ENCODE peak calls at places on chromosomes 3 and 15, in nine cellular contexts. Y is CD8-positive, alpha-beta T cell; A is body of pancreas; C is right atrium auricular region; W is H9; O is colonic mucosa; S is lower lobe of right lung; P is PC-9; N is sigmoid colon. Q is an unnamed sample. For H3K4me1, the result is how much of the 10 kb centered on the place peaks cover.

GRCh38 chr15:65646486-65646885 is 24.7 kb downstream of the SLC24A1 start:
- DNase-seq in S (no peak), N (no peak), A (no peak), C (no peak), W (no peak), Y (no peak), P (no peak), O (no peak), Q (no peak)

GRCh38 chr15:82137261-82137660 is 91.4 kb upstream of the MEX3B start:
- DNase-seq in C (no peak), A (no peak), S (no peak), W (no peak), N (no peak), Y (no peak), O (no peak), P (no peak), Q (no peak)

GRCh38 chr15:28994830-28995180 is 109.0 kb downstream of the APBA2 start:
- DNase-seq in P (no peak), W (no peak), C (no peak), Y (no peak), N (no peak), S (no peak), O (no peak), A (no peak), Q (no peak)

GRCh38 chr3:73625124-73625665 is 454 bp upstream of the PDZRN3 start:
- DNase-seq in O (peak), Y (no peak), C (no peak), W (peak), N (no peak), S (no peak), P (no peak), A (peak), Q (no peak)

GRCh38 chr3:11665331-11665730 is 21.6 kb upstream of the VGLL4 start:
- DNase-seq in N (no peak), Y (no peak), A (no peak), C (no peak), S (no peak), W (no peak), P (no peak), O (no peak), Q (no peak)

GRCh38 chr3:155643581-155644165 is 101.2 kb downstream of the PLCH1 start:
- DNase-seq in O (no peak), S (no peak), A (no peak), C (no peak), W (no peak), P (no peak), Y (no peak), N (no peak), Q (no peak)

GRCh38 chr3:16807441-16807840 is 77.3 kb upstream of the PLCL2 start:
- DNase-seq in N (no peak), W (no peak), O (no peak), A (no peak), Y (no peak), P (no peak), S (no peak), C (no peak), Q (no peak)

GRCh38 chr3:64187065-64187959 is 38.0 kb downstream of the PRICKLE2 start:
- DNase-seq in P (peak), A (peak), S (peak), W (no peak), N (peak), O (peak), Y (no peak), C (peak), Q (no peak)

GRCh38 chr3:100210777-100211145 is 50.0 kb upstream of the TBC1D23 start:
- DNase-seq in A (peak), S (no peak), N (no peak), O (no peak), P (no peak), C (no peak), W (peak), Y (no peak), Q (no peak)

GRCh38 chr3:123871946-123872345 is 12.2 kb downstream of the MYLK start:
- DNase-seq in A (no peak), Y (no peak), W (no peak), C (no peak), O (no peak), N (no peak), S (no peak), P (no peak), Q (no peak)

GRCh38 chr15:64163662-64164362 is 990 bp upstream of the PPIB start:
- DNase-seq in N (no peak), Y (no peak), O (peak), W (no peak), A (peak), S (peak), P (no peak), C (no peak), Q (no peak)

GRCh38 chr15:23565395-23566069 is at the start of gene MKRN3:
- DNase-seq in Y (peak), O (no peak), W (no peak), P (peak), N (no peak), A (no peak), C (no peak), S (no peak), Q (no peak)

GRCh38 chr3:195921334-195921771 is 13.0 kb upstream of the TNK2 start:
- DNase-seq in C (no peak), N (peak), A (no peak), W (peak), S (no peak), P (peak), O (no peak), Y (no peak), Q (no peak)

GRCh38 chr15:71060983-71061382 is 54.3 kb upstream of the THSD4 start:
- DNase-seq in W (no peak), O (no peak), P (no peak), N (no peak), C (no peak), A (no peak), S (no peak), Y (no peak), Q (no peak)

GRCh38 chr15:70036585-70037343 is 61.0 kb downstream of the TLE3 start:
- DNase-seq in P (peak), Y (no peak), S (peak), A (no peak), N (no peak), W (no peak), C (no peak), O (no peak), Q (peak)

GRCh38 chr3:127614928-127615592 is 13.9 kb upstream of the PODXL2 start:
- DNase-seq in Y (no peak), P (no peak), C (no peak), W (no peak), S (no peak), O (no peak), A (no peak), N (no peak), Q (no peak)

GRCh38 chr3:149955449-149955848 is 15.2 kb downstream of the PFN2 start:
- DNase-seq in W (no peak), A (no peak), O (no peak), S (no peak), P (no peak), Y (no peak), N (no peak), C (no peak), Q (no peak)

GRCh38 chr15:29890761-29891457 is 68.6 kb upstream of the TJP1 start:
- DNase-seq in O (no peak), N (no peak), C (no peak), P (no peak), S (no peak), W (no peak), Y (no peak), A (peak), Q (no peak)

GRCh38 chr3:72976182-72976825 is 20.3 kb upstream of the PPP4R2 start:
- DNase-seq in C (no peak), W (no peak), P (no peak), A (no peak), O (no peak), N (no peak), S (no peak), Y (no peak), Q (no peak)

GRCh38 chr3:56355570-56356185 is 112.6 kb downstream of the ERC2 start:
- DNase-seq in P (no peak), S (no peak), Y (no peak), A (no peak), C (no peak), O (no peak), N (no peak), W (no peak), Q (no peak)

GRCh38 chr15:51550841-51551240 is 71.7 kb downstream of the DMXL2 start:
- DNase-seq in C (no peak), O (no peak), S (no peak), Y (no peak), A (no peak), P (no peak), N (no peak), W (no peak), Q (no peak)

GRCh38 chr15:60408438-60409105 is 10.8 kb upstream of the ANXA2 start:
- DNase-seq in A (no peak), C (no peak), P (no peak), N (no peak), Y (no peak), W (no peak), O (no peak), S (no peak), Q (no peak)

GRCh38 chr3:150798122-150798618 is 35.2 kb upstream of the SIAH2 start:
- DNase-seq in Y (no peak), A (peak), N (no peak), P (no peak), C (no peak), W (peak), O (no peak), S (no peak), Q (no peak)

GRCh38 chr3:17077614-17078013 is 192.9 kb downstream of the PLCL2 start:
- DNase-seq in O (no peak), Y (no peak), S (no peak), N (peak), W (no peak), A (no peak), P (no peak), C (peak), Q (no peak)

GRCh38 chr3:141059816-141060215 is 8.7 kb downstream of the SPSB4 start:
- DNase-seq in O (no peak), N (no peak), C (no peak), W (peak), A (no peak), Y (no peak), S (no peak), P (no peak), Q (no peak)

GRCh38 chr3:123636431-123636841 is 51.6 kb upstream of the HACD2 start:
- DNase-seq in S (no peak), A (peak), P (peak), O (no peak), C (no peak), W (peak), Y (no peak), N (peak), Q (no peak)

GRCh38 chr15:75713338-75713895 is 769 bp upstream of the CSPG4 start:
- DNase-seq in Y (no peak), W (peak), S (no peak), N (peak), C (no peak), O (no peak), A (no peak), P (no peak), Q (no peak)

GRCh38 chr3:120172070-120172469 is 77.8 kb upstream of the GSK3B start:
- DNase-seq in S (no peak), W (no peak), P (no peak), O (peak), N (no peak), C (no peak), A (no peak), Y (no peak), Q (no peak)

GRCh38 chr3:117480981-117481380 is 771.4 kb downstream of the TUSC7 start:
- DNase-seq in N (no peak), P (no peak), Y (no peak), S (no peak), W (no peak), A (no peak), C (no peak), O (no peak), Q (no peak)

GRCh38 chr3:111027868-111028267 is 43.7 kb upstream of the NECTIN3 start:
- DNase-seq in Y (no peak), P (no peak), W (no peak), C (no peak), N (no peak), O (no peak), S (no peak), A (no peak), Q (no peak)

GRCh38 chr15:82849556-82850241 is 40.3 kb downstream of the WHAMM start:
- DNase-seq in S (peak), C (peak), W (peak), N (peak), O (peak), Y (peak), P (peak), A (peak), Q (peak)

GRCh38 chr3:195909294-195909644 is 918 bp upstream of the TNK2 start:
- DNase-seq in C (no peak), P (no peak), A (no peak), Y (no peak), O (no peak), W (no peak), N (no peak), S (no peak), Q (no peak)

GRCh38 chr3:18189651-18190050 is 235.5 kb downstream of the SATB1 start:
- DNase-seq in O (no peak), P (no peak), A (peak), Y (no peak), W (no peak), C (no peak), S (no peak), N (no peak), Q (no peak)

GRCh38 chr3:100591411-100591810 is 18.0 kb upstream of the ADGRG7 start:
- DNase-seq in W (no peak), Y (no peak), S (no peak), P (no peak), A (no peak), N (no peak), C (no peak), O (peak), Q (no peak)

GRCh38 chr3:61783993-61784718 is 222.8 kb downstream of the PTPRG start:
- DNase-seq in N (no peak), W (no peak), P (no peak), Y (no peak), S (no peak), A (no peak), O (no peak), C (no peak), Q (no peak)

DNA sequence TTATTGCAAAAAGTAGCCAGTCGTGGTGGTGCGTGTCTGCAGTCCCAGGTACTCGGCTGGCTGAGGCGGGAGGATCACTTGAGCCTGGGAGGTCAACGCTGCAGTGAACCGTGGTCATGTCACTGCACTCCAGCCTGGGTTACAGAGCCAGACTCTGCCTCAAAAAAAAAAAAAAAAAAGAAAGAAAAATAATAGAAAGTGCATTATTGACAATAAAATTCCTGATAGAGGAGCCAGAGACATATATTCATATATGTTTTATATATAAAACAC is 43.6 kb upstream of the PYDC2 start:
- DNase-seq in P (no peak), N (no peak), O (no peak), C (no peak), Y (no peak), S (no peak), W (no peak), A (no peak), Q (no peak)
- H3K4me1 ChIP-seq in P (under half), N (under half), O (under half), C (under half), Y (under half), S (under half), W (under half), A (under half), Q (under half)

GRCh38 chr3:156725706-156726105 is 51.3 kb downstream of the TIPARP start:
- DNase-seq in Y (no peak), O (peak), A (peak), N (no peak), W (no peak), C (no peak), S (no peak), P (peak), Q (no peak)

GRCh38 chr3:156726456-156726855 is 52.1 kb downstream of the TIPARP start:
- DNase-seq in P (no peak), W (no peak), C (no peak), S (no peak), A (no peak), Y (no peak), O (no peak), N (no peak), Q (no peak)

GRCh38 chr3:156721687-156722086 is 47.3 kb downstream of the TIPARP start:
- DNase-seq in W (no peak), A (no peak), N (no peak), O (no peak), C (no peak), S (no peak), P (no peak), Y (no peak), Q (no peak)

GRCh38 chr3:156722219-156722618 is 47.8 kb downstream of the TIPARP start:
- DNase-seq in A (no peak), S (no peak), C (no peak), W (no peak), N (no peak), Y (no peak), P (no peak), O (no peak), Q (no peak)

DNA sequence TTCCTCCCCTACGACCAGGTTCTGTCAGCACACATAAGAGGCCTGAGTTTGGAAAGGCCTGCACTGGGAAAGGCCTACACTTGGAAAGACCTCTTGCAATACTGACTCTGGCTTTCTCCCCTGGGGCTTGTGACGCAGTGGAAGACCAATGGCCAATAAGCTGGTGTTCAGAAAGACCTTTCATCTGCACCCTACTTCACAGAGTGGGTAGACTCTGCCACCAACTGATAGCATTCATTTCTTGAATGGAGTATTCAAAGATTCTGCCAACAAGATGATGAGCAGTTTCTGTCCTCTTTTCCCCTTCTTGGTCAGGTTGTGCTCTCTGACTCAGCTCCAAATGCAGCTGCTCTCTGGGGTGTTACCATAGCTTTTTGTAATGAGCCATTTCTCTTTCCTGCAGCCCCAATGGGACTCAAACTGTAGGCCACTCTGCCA is 48.8 kb downstream of the TIPARP start:
- DNase-seq in A (no peak), O (no peak), N (no peak), S (no peak), Y (no peak), P (no peak), C (no peak), W (no peak), Q (no peak)
- TF ChIP-seq CTCF in A (no peak), O (no peak), N (no peak), S (no peak), Y (no peak), P (no peak), C (no peak), W (no peak), Q (no peak)

DNA sequence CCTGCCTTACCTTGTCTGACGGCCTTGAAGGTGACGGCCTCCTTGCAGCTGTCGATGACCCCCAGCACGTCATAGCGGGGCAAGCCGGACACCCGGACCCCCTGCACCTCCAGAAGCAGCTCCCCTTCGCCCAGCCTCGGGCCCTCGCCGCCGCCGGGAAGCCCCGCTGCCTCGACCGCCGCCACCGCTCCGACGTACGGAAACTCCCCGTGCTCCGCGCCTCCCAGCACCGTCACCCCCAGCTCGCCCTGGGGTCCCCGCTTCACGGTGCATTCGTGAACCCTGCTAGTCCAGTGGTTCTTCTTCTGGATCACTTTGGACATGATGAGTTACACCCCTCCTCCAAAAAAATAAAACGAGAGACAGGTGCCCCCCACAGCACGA is 740 bp downstream of the MAGI1 start:
- DNase-seq in O (no peak), C (no peak), S (peak), N (no peak), P (peak), Y (no peak), W (no peak), A (peak), Q (peak)
- H3K27ac ChIP-seq in O (peak), C (peak), S (peak), N (peak), P (peak), Y (no peak), W (no peak), A (peak), Q (peak)

GRCh38 chr15:95663156-95663831 is 667.2 kb upstream of the NR2F2 start:
- DNase-seq in A (no peak), W (no peak), P (no peak), O (no peak), Y (no peak), S (no peak), N (no peak), C (no peak), Q (no peak)
- H3K4me1 ChIP-seq in A (under half), W (under half), P (under half), O (under half), Y (under half), S (under half), N (under half), C (under half), Q (under half)

DNA sequence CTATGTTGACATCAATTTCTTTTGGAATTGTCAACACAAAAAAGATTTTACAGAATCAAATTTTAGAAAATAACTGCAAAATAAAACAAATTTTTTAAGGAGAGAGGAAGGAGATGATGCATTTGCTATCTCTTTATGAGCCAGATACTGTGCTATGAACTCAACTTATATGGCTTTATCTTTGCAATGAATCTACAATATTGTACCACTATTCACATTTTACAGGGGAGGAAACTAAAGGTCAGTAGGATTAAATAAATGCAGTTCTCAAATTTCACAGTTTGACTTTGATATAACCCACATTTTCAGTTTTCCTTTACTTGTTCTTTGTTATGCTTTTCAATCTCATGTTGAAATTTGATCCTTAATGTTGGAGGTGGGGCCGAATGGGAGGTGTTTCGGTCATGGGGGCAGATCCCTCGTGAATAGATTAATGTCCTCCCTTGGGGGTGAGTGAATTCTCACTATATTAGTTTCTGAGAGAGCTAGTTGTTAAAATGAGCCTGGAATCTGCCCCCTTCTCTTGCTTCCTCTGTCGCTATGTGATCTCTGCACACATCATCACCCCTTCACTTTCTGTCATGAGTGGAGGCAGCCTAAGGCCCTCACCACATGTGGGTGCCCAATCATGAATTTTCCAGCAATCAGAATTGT is 44.6 kb downstream of the CD200 start:
- DNase-seq in W (no peak), A (no peak), O (no peak), S (no peak), Y (no peak), C (no peak), N (no peak), P (no peak), Q (no peak)
- TF ChIP-seq CTCF in W (no peak), A (no peak), O (no peak), S (no peak), Y (no peak), C (no peak), N (no peak), P (no peak), Q (no peak)

Q was measured in Peyer's patch.